ENCODE peak calls at places on chromosomes 3 and 15, in six cellular contexts. One of them, this sample, is unnamed.

GRCh38 chr3:318903-319302 is 122.3 kb downstream of the CHL1 start:
- DNase-seq in fibroblast of mammary gland: no peak
- DNase-seq in AG09309: no peak
- DNase-seq in cardiac muscle cell: no peak
- DNase-seq in stomach: no peak
- DNase-seq in GM06990: no peak
- DNase-seq in this sample: no peak

GRCh38 chr3:43248194-43248593 is 38.1 kb upstream of the SNRK start:
- DNase-seq in stomach: no peak
- DNase-seq in GM06990: no peak
- DNase-seq in fibroblast of mammary gland: no peak
- DNase-seq in AG09309: peak; percentile 45
- DNase-seq in cardiac muscle cell: no peak
- DNase-seq in this sample: no peak

GRCh38 chr3:138397983-138398382 is 36.4 kb upstream of the ESYT3 start:
- DNase-seq in AG09309: no peak
- DNase-seq in fibroblast of mammary gland: no peak
- DNase-seq in GM06990: no peak
- DNase-seq in stomach: no peak
- DNase-seq in cardiac muscle cell: no peak
- DNase-seq in this sample: no peak

GRCh38 chr3:135229018-135229495 is 434.0 kb downstream of the EPHB1 start:
- DNase-seq in fibroblast of mammary gland: no peak
- DNase-seq in stomach: peak; percentile 39
- DNase-seq in GM06990: no peak
- DNase-seq in AG09309: no peak
- DNase-seq in cardiac muscle cell: no peak
- DNase-seq in this sample: no peak

GRCh38 chr3:8563146-8563545 is 61.5 kb downstream of the LMCD1 start:
- DNase-seq in cardiac muscle cell: no peak
- DNase-seq in stomach: no peak
- DNase-seq in fibroblast of mammary gland: no peak
- DNase-seq in AG09309: no peak
- DNase-seq in GM06990: no peak
- DNase-seq in this sample: no peak

GRCh38 chr3:31562525-31562924 is 29.8 kb downstream of the STT3B start:
- DNase-seq in GM06990: no peak
- DNase-seq in fibroblast of mammary gland: no peak
- DNase-seq in stomach: no peak
- DNase-seq in cardiac muscle cell: peak; percentile 51
- DNase-seq in AG09309: no peak
- DNase-seq in this sample: no peak

GRCh38 chr3:150130404-150131100 is 159.9 kb upstream of the PFN2 start:
- DNase-seq in GM06990: no peak
- DNase-seq in stomach: no peak
- DNase-seq in AG09309: no peak
- DNase-seq in fibroblast of mammary gland: no peak
- DNase-seq in cardiac muscle cell: peak; percentile 13
- DNase-seq in this sample: no peak

GRCh38 chr3:99789322-99789721 is 28.3 kb upstream of the CMSS1 start:
- DNase-seq in GM06990: no peak
- DNase-seq in stomach: no peak
- DNase-seq in cardiac muscle cell: peak; percentile 48
- DNase-seq in AG09309: peak; percentile 23
- DNase-seq in fibroblast of mammary gland: peak; percentile 78
- DNase-seq in this sample: peak; percentile 66

GRCh38 chr3:107588217-107588616 is 65.5 kb downstream of the BBX start:
- DNase-seq in stomach: no peak
- DNase-seq in fibroblast of mammary gland: no peak
- DNase-seq in GM06990: no peak
- DNase-seq in cardiac muscle cell: no peak
- DNase-seq in AG09309: no peak
- DNase-seq in this sample: no peak

GRCh38 chr15:36029606-36030005 is 483.6 kb upstream of the DPH6 start:
- DNase-seq in fibroblast of mammary gland: peak; percentile 65
- DNase-seq in AG09309: peak; percentile 46
- DNase-seq in stomach: no peak
- DNase-seq in cardiac muscle cell: no peak
- DNase-seq in GM06990: no peak
- DNase-seq in this sample: peak; percentile 93

GRCh38 chr3:135487261-135487660 is 478.3 kb upstream of the PPP2R3A start:
- DNase-seq in AG09309: no peak
- DNase-seq in cardiac muscle cell: no peak
- DNase-seq in stomach: no peak
- DNase-seq in fibroblast of mammary gland: no peak
- DNase-seq in GM06990: no peak
- DNase-seq in this sample: no peak

GRCh38 chr3:59750391-59750790 is 700.6 kb upstream of the CFAP20DC start:
- DNase-seq in stomach: no peak
- DNase-seq in cardiac muscle cell: no peak
- DNase-seq in GM06990: no peak
- DNase-seq in AG09309: no peak
- DNase-seq in fibroblast of mammary gland: no peak
- DNase-seq in this sample: no peak

GRCh38 chr3:197392961-197393360 is 94.5 kb upstream of the DLG1 start:
- DNase-seq in AG09309: no peak
- DNase-seq in stomach: no peak
- DNase-seq in fibroblast of mammary gland: peak; percentile 54
- DNase-seq in GM06990: no peak
- DNase-seq in cardiac muscle cell: no peak
- DNase-seq in this sample: no peak

GRCh38 chr3:151859125-151859741 is 14.2 kb upstream of the SUCNR1 start:
- DNase-seq in fibroblast of mammary gland: no peak
- DNase-seq in GM06990: no peak
- DNase-seq in stomach: no peak
- DNase-seq in AG09309: no peak
- DNase-seq in cardiac muscle cell: no peak
- DNase-seq in this sample: no peak

GRCh38 chr15:67165653-67166260 is 88.7 kb downstream of the AAGAB start:
- DNase-seq in stomach: no peak
- DNase-seq in AG09309: no peak
- DNase-seq in GM06990: no peak
- DNase-seq in cardiac muscle cell: no peak
- DNase-seq in fibroblast of mammary gland: peak; percentile 66
- DNase-seq in this sample: no peak

GRCh38 chr3:100606894-100607512 is 2.4 kb upstream of the ADGRG7 start:
- DNase-seq in GM06990: peak; percentile 46
- DNase-seq in stomach: no peak
- DNase-seq in cardiac muscle cell: no peak
- DNase-seq in AG09309: no peak
- DNase-seq in fibroblast of mammary gland: no peak
- DNase-seq in this sample: no peak

GRCh38 chr3:72453686-72454085 is 394.6 kb downstream of the SHQ1 start:
- DNase-seq in GM06990: no peak
- DNase-seq in cardiac muscle cell: no peak
- DNase-seq in fibroblast of mammary gland: peak; percentile 34
- DNase-seq in AG09309: no peak
- DNase-seq in stomach: no peak
- DNase-seq in this sample: peak; percentile 44

GRCh38 chr3:187136347-187136746 is 2.9 kb downstream of the RPL39L start:
- DNase-seq in fibroblast of mammary gland: no peak
- DNase-seq in AG09309: no peak
- DNase-seq in GM06990: no peak
- DNase-seq in stomach: no peak
- DNase-seq in cardiac muscle cell: no peak
- DNase-seq in this sample: no peak

GRCh38 chr3:187136936-187137335 is 2.4 kb downstream of the RPL39L start:
- DNase-seq in AG09309: no peak
- DNase-seq in fibroblast of mammary gland: peak; percentile 83
- DNase-seq in stomach: no peak
- DNase-seq in GM06990: no peak
- DNase-seq in cardiac muscle cell: no peak
- DNase-seq in this sample: no peak

GRCh38 chr3:187139895-187140253 is 578 bp upstream of the RPL39L start:
- DNase-seq in GM06990: no peak
- DNase-seq in AG09309: no peak
- DNase-seq in stomach: no peak
- DNase-seq in cardiac muscle cell: no peak
- DNase-seq in fibroblast of mammary gland: no peak
- DNase-seq in this sample: no peak

DNA sequence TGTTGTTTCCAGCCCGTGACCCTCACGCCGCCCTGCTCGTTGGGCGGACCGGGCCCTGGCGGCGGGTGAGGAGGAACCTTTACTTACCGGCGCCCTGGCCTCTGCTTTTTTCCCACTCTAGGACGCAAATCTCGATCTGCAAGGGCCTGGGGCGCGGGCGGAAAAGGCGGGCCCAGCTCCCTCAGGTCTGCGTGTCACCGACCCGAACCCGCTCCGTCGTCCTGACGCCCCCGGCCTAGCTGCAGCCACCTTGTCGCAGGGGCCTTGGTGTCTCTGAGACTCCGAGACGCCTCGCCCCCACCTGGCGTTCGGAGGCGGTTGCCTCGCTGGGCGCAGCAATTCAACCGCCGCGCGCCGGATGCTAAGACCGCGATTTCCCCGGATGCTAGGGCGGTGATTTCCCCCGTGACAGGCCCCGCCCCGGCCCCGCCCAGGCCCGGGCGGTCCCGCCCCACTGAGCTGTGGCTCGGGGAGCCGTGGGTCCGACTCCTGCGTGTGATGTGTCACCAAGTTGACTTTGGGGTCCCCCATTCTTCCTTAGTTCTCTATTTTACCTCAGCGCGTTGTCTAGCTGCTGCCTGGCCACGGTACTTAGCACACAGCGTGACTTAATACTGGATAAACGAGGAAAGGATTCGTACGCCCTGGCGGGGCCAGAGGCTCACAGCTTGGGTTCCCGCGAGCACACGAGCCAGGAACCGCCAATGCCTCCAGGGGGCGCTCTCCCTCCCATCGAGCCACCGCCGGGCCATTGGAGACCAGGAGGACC is at the start of gene RPL39L:
- DNase-seq in cardiac muscle cell: peak; percentile 91
- DNase-seq in GM06990: peak; percentile 96
- DNase-seq in stomach: peak; percentile 81
- DNase-seq in AG09309: peak; percentile 23
- DNase-seq in fibroblast of mammary gland: peak; percentile 78
- DNase-seq in this sample: peak; percentile 80
- TF ChIP-seq CTCF in cardiac muscle cell: peak; percentile 98
- TF ChIP-seq CTCF in GM06990: peak; percentile 94
- TF ChIP-seq CTCF in stomach: peak; percentile 67
- TF ChIP-seq CTCF in AG09309: peak; percentile 95
- TF ChIP-seq CTCF in fibroblast of mammary gland: peak; percentile 84
- TF ChIP-seq CTCF in this sample: peak; percentile 93

DNA sequence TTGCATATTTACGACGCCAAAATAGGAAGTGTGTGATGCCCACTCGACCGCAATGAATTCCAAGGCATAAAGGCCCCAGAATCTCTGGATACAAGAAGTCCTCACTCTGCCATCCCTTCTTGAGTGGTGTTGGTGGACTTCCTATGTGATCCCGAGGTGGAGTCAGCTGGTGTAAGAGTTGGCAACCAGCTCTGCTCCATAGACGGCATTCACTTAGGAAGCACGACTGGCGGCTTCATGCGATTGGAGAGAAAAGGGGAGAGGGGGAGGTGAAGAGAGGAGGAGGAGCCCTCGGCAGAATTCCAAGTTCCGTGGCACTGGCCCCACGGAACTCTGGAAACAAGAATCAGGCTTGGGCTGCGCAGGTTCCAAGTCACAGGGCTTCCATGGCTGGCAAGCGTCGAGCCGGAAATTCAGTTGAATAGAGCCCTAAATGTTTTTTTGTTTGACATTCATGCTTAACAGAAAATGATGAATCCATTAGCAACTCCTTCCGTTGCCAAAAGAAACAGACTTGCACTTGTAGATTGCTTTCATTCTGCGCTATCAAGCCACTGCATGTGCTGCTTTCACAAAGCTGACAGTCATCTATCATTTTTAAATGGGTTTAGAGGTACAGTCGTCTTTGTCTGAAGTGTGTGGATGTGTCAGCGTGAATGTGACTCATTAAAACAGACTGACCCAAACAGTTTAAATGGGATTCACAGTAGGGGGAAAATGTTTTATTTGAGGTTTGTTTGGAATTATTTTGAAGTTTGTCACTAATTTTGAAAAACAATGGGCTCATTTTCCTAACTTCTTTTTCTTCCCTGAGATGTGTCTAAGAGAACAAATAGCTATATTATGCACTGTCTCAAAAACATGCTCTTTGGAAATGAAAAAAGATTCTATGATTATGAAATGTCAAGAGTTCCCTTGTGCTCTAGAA is 428.3 kb upstream of the ATP11B start:
- DNase-seq in stomach: peak; percentile 78
- DNase-seq in cardiac muscle cell: no peak
- DNase-seq in fibroblast of mammary gland: no peak
- DNase-seq in AG09309: no peak
- DNase-seq in GM06990: no peak
- DNase-seq in this sample: no peak
- H3K4me3 ChIP-seq in stomach: no peak overlapping the region
- H3K4me3 ChIP-seq in cardiac muscle cell: no peak overlapping the region
- H3K4me3 ChIP-seq in fibroblast of mammary gland: no peak overlapping the region
- H3K4me3 ChIP-seq in AG09309: no peak overlapping the region
- H3K4me3 ChIP-seq in GM06990: no peak overlapping the region
- H3K4me3 ChIP-seq in this sample: no peak overlapping the region

DNA sequence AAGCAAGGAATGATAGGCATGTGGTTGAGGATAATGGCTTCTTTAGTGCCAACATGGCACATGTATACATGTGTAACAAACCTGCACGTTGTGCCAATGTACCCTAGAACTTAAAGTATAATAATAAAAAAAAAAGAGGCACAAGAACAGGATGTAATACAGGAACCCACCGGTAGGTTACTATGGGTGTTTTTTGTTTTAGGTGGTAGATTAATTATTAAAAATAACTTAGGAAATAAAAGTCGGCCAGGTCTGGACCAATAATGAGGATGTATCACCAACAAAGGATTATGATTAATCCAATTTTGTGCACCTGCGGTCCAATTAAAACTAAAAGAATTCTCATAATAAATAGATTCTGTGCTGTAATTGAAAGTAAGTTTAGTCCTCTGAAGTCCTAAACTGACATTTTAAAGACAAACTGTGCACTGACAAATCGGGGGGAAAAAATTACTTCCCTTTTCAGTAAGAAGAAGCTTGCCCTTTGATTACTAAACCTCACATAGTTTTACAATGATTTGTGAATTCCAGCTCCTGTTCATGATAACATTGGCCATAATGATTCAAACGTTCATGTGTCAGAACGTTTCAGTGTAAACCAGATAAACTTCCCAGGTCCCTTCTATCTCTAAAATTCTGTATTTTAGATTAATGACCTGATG is 62.2 kb downstream of the CASR start:
- DNase-seq in AG09309: peak; percentile 29
- DNase-seq in GM06990: no peak
- DNase-seq in fibroblast of mammary gland: peak; percentile 13
- DNase-seq in stomach: no peak
- DNase-seq in cardiac muscle cell: no peak
- DNase-seq in this sample: peak; percentile 54
- TF ChIP-seq CTCF in AG09309: peak; percentile 15
- TF ChIP-seq CTCF in GM06990: no peak
- TF ChIP-seq CTCF in fibroblast of mammary gland: no peak
- TF ChIP-seq CTCF in stomach: no peak
- TF ChIP-seq CTCF in cardiac muscle cell: no peak
- TF ChIP-seq CTCF in this sample: peak; percentile 23

DNA sequence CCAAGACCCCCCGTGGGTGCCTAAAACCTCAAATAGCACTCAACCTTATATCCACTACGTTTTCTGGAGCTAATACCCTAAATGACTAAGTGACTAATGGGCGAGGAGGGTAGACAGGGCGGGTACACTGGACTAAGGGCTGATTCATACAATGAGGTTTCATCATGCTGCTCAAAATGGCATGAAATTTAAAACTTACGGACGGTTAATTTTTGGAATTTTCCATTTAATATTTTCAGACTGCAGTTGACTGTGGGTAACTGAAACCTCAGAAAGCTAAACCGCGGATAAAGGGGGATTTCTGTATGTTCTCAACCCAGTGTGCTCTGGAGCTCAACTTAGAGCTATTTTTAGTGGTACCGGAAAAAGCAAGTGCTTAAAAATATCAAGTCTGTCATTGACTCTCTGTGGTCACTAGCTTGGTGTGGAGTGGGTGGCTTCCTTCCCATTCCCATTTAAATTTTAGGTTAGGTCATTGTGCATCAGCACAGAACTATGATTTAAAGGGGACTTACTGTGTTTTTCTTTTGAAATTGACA is 72.9 kb downstream of the LRRC28 start:
- DNase-seq in fibroblast of mammary gland: peak; percentile 89
- DNase-seq in cardiac muscle cell: peak; percentile 56
- DNase-seq in stomach: no peak
- DNase-seq in GM06990: peak; percentile 43
- DNase-seq in AG09309: peak; percentile 58
- DNase-seq in this sample: peak; percentile 68
- H3K4me3 ChIP-seq in fibroblast of mammary gland: peak overlapping the region; percentile 46
- H3K4me3 ChIP-seq in cardiac muscle cell: no peak overlapping the region
- H3K4me3 ChIP-seq in stomach: no peak overlapping the region
- H3K4me3 ChIP-seq in GM06990: no peak overlapping the region
- H3K4me3 ChIP-seq in AG09309: peak overlapping the region; percentile 16
- H3K4me3 ChIP-seq in this sample: peak overlapping the region; percentile 7

This sample was measured in fibroblast of villous mesenchyme.